ENCODE peak calls at places on chromosomes 13 and 19, in six cellular contexts. One of them, this sample, is unnamed.

GRCh38 chr13:34037636-34038325 is 219.8 kb downstream of the RFC3 start:
- DNase-seq in neuronal stem cell: no peak
- DNase-seq in IMR-90: no peak
- DNase-seq in H9: no peak
- DNase-seq in H1: no peak
- DNase-seq in mesenchymal stem cell: no peak
- DNase-seq in this sample: peak

GRCh38 chr19:41799444-41800000 is 3.1 kb downstream of the CEACAM3 start:
- DNase-seq in H9: no peak
- DNase-seq in IMR-90: no peak
- DNase-seq in H1: no peak
- DNase-seq in mesenchymal stem cell: no peak
- DNase-seq in neuronal stem cell: no peak
- DNase-seq in this sample: no peak

GRCh38 chr13:24043590-24044350 is 116.8 kb upstream of the SPATA13 start:
- DNase-seq in H9: no peak
- DNase-seq in H1: no peak
- DNase-seq in IMR-90: no peak
- DNase-seq in neuronal stem cell: no peak
- DNase-seq in mesenchymal stem cell: peak
- DNase-seq in this sample: no peak

GRCh38 chr19:39599116-39599515 is 3.2 kb upstream of the LGALS13 start:
- DNase-seq in H9: no peak
- DNase-seq in mesenchymal stem cell: peak
- DNase-seq in IMR-90: peak
- DNase-seq in neuronal stem cell: peak
- DNase-seq in H1: no peak
- DNase-seq in this sample: peak

GRCh38 chr19:7512400-7512851 is 3.5 kb upstream of the ZNF358 start:
- DNase-seq in H9: no peak
- DNase-seq in mesenchymal stem cell: no peak
- DNase-seq in neuronal stem cell: no peak
- DNase-seq in IMR-90: no peak
- DNase-seq in H1: no peak
- DNase-seq in this sample: peak

GRCh38 chr13:48043789-48044503 is 6.4 kb downstream of the NUDT15 start:
- DNase-seq in H9: no peak
- DNase-seq in H1: no peak
- DNase-seq in neuronal stem cell: no peak
- DNase-seq in IMR-90: peak
- DNase-seq in mesenchymal stem cell: peak
- DNase-seq in this sample: no peak

GRCh38 chr13:113121928-113122420 is 625 bp upstream of the F10 start:
- DNase-seq in neuronal stem cell: no peak
- DNase-seq in IMR-90: no peak
- DNase-seq in mesenchymal stem cell: no peak
- DNase-seq in H1: no peak
- DNase-seq in H9: peak
- DNase-seq in this sample: no peak

GRCh38 chr13:43074824-43075510 is 51.6 kb downstream of the DNAJC15 start:
- DNase-seq in IMR-90: no peak
- DNase-seq in neuronal stem cell: no peak
- DNase-seq in H1: no peak
- DNase-seq in mesenchymal stem cell: no peak
- DNase-seq in H9: no peak
- DNase-seq in this sample: no peak

GRCh38 chr13:91017031-91017668 is 330.3 kb upstream of the MIR17HG start:
- DNase-seq in H9: peak
- DNase-seq in mesenchymal stem cell: peak
- DNase-seq in IMR-90: peak
- DNase-seq in neuronal stem cell: peak
- DNase-seq in H1: peak
- DNase-seq in this sample: peak

GRCh38 chr13:75132800-75133695 is 348.9 kb downstream of the TBC1D4 start:
- DNase-seq in H9: no peak
- DNase-seq in H1: no peak
- DNase-seq in IMR-90: no peak
- DNase-seq in mesenchymal stem cell: no peak
- DNase-seq in neuronal stem cell: no peak
- DNase-seq in this sample: peak

GRCh38 chr19:3275583-3276340 is 51.3 kb downstream of the CELF5 start:
- DNase-seq in mesenchymal stem cell: peak
- DNase-seq in H1: peak
- DNase-seq in H9: peak
- DNase-seq in neuronal stem cell: peak
- DNase-seq in IMR-90: peak
- DNase-seq in this sample: peak

GRCh38 chr19:57434386-57435061 is 601 bp upstream of the ZNF749 start:
- DNase-seq in mesenchymal stem cell: no peak
- DNase-seq in neuronal stem cell: no peak
- DNase-seq in H9: peak
- DNase-seq in H1: no peak
- DNase-seq in IMR-90: no peak
- DNase-seq in this sample: peak

GRCh38 chr19:29771708-29772415 is 39.9 kb upstream of the CCNE1 start:
- DNase-seq in IMR-90: peak
- DNase-seq in mesenchymal stem cell: peak
- DNase-seq in H9: peak
- DNase-seq in neuronal stem cell: peak
- DNase-seq in H1: peak
- DNase-seq in this sample: peak

GRCh38 chr13:37775871-37776270 is 93.7 kb downstream of the TRPC4 start:
- DNase-seq in IMR-90: peak
- DNase-seq in mesenchymal stem cell: no peak
- DNase-seq in H9: no peak
- DNase-seq in H1: no peak
- DNase-seq in neuronal stem cell: no peak
- DNase-seq in this sample: no peak

GRCh38 chr13:32627793-32628192 is 41.5 kb downstream of the PDS5B start:
- DNase-seq in mesenchymal stem cell: no peak
- DNase-seq in H1: no peak
- DNase-seq in neuronal stem cell: no peak
- DNase-seq in H9: no peak
- DNase-seq in IMR-90: no peak
- DNase-seq in this sample: no peak

GRCh38 chr19:39057615-39058014 is 25.3 kb upstream of the FBXO27 start:
- DNase-seq in neuronal stem cell: no peak
- DNase-seq in H9: no peak
- DNase-seq in IMR-90: no peak
- DNase-seq in H1: no peak
- DNase-seq in mesenchymal stem cell: no peak
- DNase-seq in this sample: no peak

GRCh38 chr13:27619093-27619705 is 1.1 kb downstream of the LNX2 start:
- DNase-seq in IMR-90: peak
- DNase-seq in H1: no peak
- DNase-seq in mesenchymal stem cell: no peak
- DNase-seq in H9: no peak
- DNase-seq in neuronal stem cell: no peak
- DNase-seq in this sample: no peak

GRCh38 chr19:12705169-12705568 is 8.7 kb upstream of the FBXW9 start:
- DNase-seq in neuronal stem cell: no peak
- DNase-seq in mesenchymal stem cell: no peak
- DNase-seq in H9: no peak
- DNase-seq in IMR-90: no peak
- DNase-seq in H1: no peak
- DNase-seq in this sample: no peak

GRCh38 chr13:109764474-109765292 is 21.7 kb downstream of the IRS2 start:
- DNase-seq in neuronal stem cell: no peak
- DNase-seq in IMR-90: peak
- DNase-seq in H9: no peak
- DNase-seq in H1: no peak
- DNase-seq in mesenchymal stem cell: peak
- DNase-seq in this sample: peak

GRCh38 chr13:32426981-32427851 is 714 bp downstream of the N4BP2L1 start:
- DNase-seq in mesenchymal stem cell: peak
- DNase-seq in IMR-90: peak
- DNase-seq in neuronal stem cell: peak
- DNase-seq in H1: no peak
- DNase-seq in H9: peak
- DNase-seq in this sample: peak

GRCh38 chr19:15195987-15196682 is 4.7 kb downstream of the NOTCH3 start:
- DNase-seq in IMR-90: no peak
- DNase-seq in H9: peak
- DNase-seq in H1: no peak
- DNase-seq in mesenchymal stem cell: no peak
- DNase-seq in neuronal stem cell: no peak
- DNase-seq in this sample: peak

GRCh38 chr19:10305139-10305806 is 4.3 kb downstream of the ZGLP1 start:
- DNase-seq in mesenchymal stem cell: no peak
- DNase-seq in H1: no peak
- DNase-seq in neuronal stem cell: no peak
- DNase-seq in H9: no peak
- DNase-seq in IMR-90: peak
- DNase-seq in this sample: no peak

GRCh38 chr13:28299941-28300340 is 161.6 kb downstream of the PAN3 start:
- DNase-seq in H9: no peak
- DNase-seq in IMR-90: no peak
- DNase-seq in H1: no peak
- DNase-seq in neuronal stem cell: no peak
- DNase-seq in mesenchymal stem cell: no peak
- DNase-seq in this sample: no peak

GRCh38 chr19:42252365-42253244 is 2.3 kb downstream of the ERF start:
- DNase-seq in neuronal stem cell: no peak
- DNase-seq in mesenchymal stem cell: peak
- DNase-seq in H1: no peak
- DNase-seq in H9: no peak
- DNase-seq in IMR-90: peak
- DNase-seq in this sample: peak

GRCh38 chr19:51031220-51031879 is 3.5 kb downstream of the KLK12 start:
- DNase-seq in mesenchymal stem cell: no peak
- DNase-seq in H1: no peak
- DNase-seq in H9: no peak
- DNase-seq in neuronal stem cell: no peak
- DNase-seq in IMR-90: no peak
- DNase-seq in this sample: no peak

GRCh38 chr19:51031880-51032225 is 2.9 kb downstream of the KLK12 start:
- DNase-seq in H1: no peak
- DNase-seq in mesenchymal stem cell: no peak
- DNase-seq in IMR-90: no peak
- DNase-seq in neuronal stem cell: no peak
- DNase-seq in H9: no peak
- DNase-seq in this sample: no peak

GRCh38 chr19:51027873-51028272 is 1.5 kb upstream of the KLK11 start:
- DNase-seq in IMR-90: no peak
- DNase-seq in H9: no peak
- DNase-seq in neuronal stem cell: no peak
- DNase-seq in H1: no peak
- DNase-seq in mesenchymal stem cell: no peak
- DNase-seq in this sample: no peak

GRCh38 chr19:51029718-51030117 is 3.3 kb upstream of the KLK11 start:
- DNase-seq in neuronal stem cell: no peak
- DNase-seq in IMR-90: no peak
- DNase-seq in H1: no peak
- DNase-seq in H9: no peak
- DNase-seq in mesenchymal stem cell: no peak
- DNase-seq in this sample: peak

DNA sequence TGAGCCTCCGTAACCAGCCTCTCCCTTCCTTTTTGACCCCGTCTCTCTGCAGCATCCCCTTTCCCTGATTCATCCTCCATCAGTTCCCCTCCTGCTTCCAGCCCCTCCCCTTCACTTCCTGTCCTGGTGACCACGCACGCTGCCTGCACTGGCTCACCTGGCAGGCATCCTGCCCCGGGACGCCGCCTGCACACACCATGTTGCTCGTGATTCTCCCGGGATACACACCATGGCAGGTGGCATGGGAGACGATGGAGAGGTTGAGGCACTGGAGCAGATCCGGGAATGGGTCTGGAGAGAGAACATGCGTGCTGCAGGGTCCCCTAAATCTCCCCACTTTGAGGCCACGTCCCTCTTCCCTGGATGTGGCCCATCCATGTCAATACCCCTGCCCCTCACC is 4.2 kb downstream of the KLK12 start:
- DNase-seq in H1: no peak
- DNase-seq in H9: no peak
- DNase-seq in mesenchymal stem cell: no peak
- DNase-seq in IMR-90: no peak
- DNase-seq in neuronal stem cell: no peak
- DNase-seq in this sample: no peak
- H2AK5ac ChIP-seq in H1: no peak
- H2AK5ac ChIP-seq in H9: no peak
- H2AK5ac ChIP-seq in mesenchymal stem cell: no peak
- H2AK5ac ChIP-seq in IMR-90: no peak
- H2AK5ac ChIP-seq in neuronal stem cell: no peak
- H2AK5ac ChIP-seq in this sample: no peak

GRCh38 chr13:44759222-44759721 is 183.1 kb upstream of the TSC22D1 start:
- DNase-seq in mesenchymal stem cell: peak
- DNase-seq in H9: no peak
- DNase-seq in neuronal stem cell: no peak
- DNase-seq in IMR-90: no peak
- DNase-seq in H1: no peak
- DNase-seq in this sample: no peak
- H2BK120ac ChIP-seq in mesenchymal stem cell: peak
- H2BK120ac ChIP-seq in H9: no peak
- H2BK120ac ChIP-seq in neuronal stem cell: no peak
- H2BK120ac ChIP-seq in IMR-90: peak
- H2BK120ac ChIP-seq in H1: no peak
- H2BK120ac ChIP-seq in this sample: no peak

DNA sequence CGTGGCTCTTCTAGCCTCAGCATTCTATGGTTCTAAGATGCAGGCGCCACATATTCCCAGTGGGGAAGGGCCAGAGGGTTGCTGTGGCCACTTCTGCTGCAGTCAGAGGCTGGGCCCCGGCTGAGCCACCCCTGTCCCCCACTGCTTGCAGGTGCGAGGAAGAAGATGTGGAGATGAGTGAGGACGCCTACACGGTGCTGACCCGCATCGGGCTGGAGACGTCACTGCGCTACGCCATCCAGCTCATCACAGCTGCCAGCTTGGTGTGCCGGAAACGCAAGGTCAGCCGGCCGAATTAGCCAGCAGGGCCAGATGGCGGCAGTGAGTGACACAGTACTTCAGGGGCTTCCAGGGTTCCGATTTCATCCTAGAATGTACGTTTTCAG is 2.0 kb downstream of the LHB start:
- DNase-seq in IMR-90: no peak
- DNase-seq in H1: no peak
- DNase-seq in mesenchymal stem cell: no peak
- DNase-seq in neuronal stem cell: no peak
- DNase-seq in H9: no peak
- DNase-seq in this sample: no peak
- H2AK5ac ChIP-seq in IMR-90: no peak
- H2AK5ac ChIP-seq in H1: no peak
- H2AK5ac ChIP-seq in mesenchymal stem cell: no peak
- H2AK5ac ChIP-seq in neuronal stem cell: no peak
- H2AK5ac ChIP-seq in H9: no peak
- H2AK5ac ChIP-seq in this sample: no peak

DNA sequence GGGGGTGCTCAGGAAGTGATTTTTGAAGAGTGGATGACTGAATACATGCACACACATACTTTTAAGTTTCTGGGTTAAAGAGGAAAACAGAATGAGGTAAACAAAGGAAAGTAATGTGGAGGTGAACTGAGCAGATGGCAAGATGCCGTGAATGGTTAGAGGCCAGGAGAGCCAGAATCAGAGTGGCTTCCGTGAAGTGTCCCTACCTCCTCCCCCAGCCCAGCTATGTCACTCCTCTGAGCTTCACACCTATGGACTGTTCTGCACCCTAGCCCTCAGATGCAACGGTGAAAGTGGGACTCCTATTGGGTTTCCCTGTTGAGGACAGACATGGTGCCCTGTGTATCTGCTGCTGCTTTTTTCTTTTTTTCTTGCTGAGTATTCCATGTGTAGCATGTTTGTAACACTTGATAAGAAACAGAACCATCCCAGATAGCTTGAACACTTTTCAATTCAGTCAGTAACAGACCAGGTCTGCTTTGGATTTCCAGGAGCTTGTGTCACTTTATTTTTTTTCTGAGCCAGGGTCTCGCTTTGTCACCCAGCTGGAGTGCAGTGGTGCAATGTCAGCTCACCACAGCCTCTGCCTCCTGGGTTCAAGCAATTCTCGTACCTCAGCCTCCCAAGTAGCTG is 43.9 kb downstream of the BBC3 start:
- DNase-seq in mesenchymal stem cell: no peak
- DNase-seq in neuronal stem cell: no peak
- DNase-seq in H9: no peak
- DNase-seq in IMR-90: no peak
- DNase-seq in H1: no peak
- DNase-seq in this sample: no peak
- H2BK120ac ChIP-seq in mesenchymal stem cell: no peak
- H2BK120ac ChIP-seq in neuronal stem cell: no peak
- H2BK120ac ChIP-seq in H9: no peak
- H2BK120ac ChIP-seq in IMR-90: no peak
- H2BK120ac ChIP-seq in H1: no peak
- H2BK120ac ChIP-seq in this sample: no peak